ENCODE peak calls at places on chromosomes 13 and 19, in seven cellular contexts. K is HepG2, C is neural progenitor cell, R is IMR-90, A is MM.1S, D is GM23248, F is neuronal stem cell. N is an unnamed sample.

GRCh38 chr19:27741236-27741635 is 1471.7 kb downstream of the UQCRFS1 start:
- DNase-seq in K (no peak), C (no peak), R (no peak), A (no peak), D (no peak), F (no peak), N (peak; percentile 13)

GRCh38 chr13:46039421-46040036 is 13.0 kb downstream of the ZC3H13 start:
- DNase-seq in K (no peak), C (no peak), R (peak; percentile 83), A (no peak), D (peak; percentile 47), F (no peak), N (no peak)

GRCh38 chr13:77267362-77267761 is 59.5 kb downstream of the MYCBP2 start:
- DNase-seq in K (no peak), C (no peak), R (peak; percentile 34), A (no peak), D (peak; percentile 75), F (no peak), N (no peak)

GRCh38 chr19:7944177-7944761 is 803 bp upstream of the TIMM44 start:
- DNase-seq in K (peak; percentile 86), C (peak; percentile 94), R (peak; percentile 89), A (peak; percentile 92), D (peak; percentile 97), F (peak; percentile 89), N (peak; percentile 95)

GRCh38 chr13:44219808-44220544 is 153.6 kb upstream of the SERP2 start:
- DNase-seq in K (no peak), C (no peak), R (peak; percentile 93), A (no peak), D (peak; percentile 48), F (no peak), N (no peak)

GRCh38 chr13:20159646-20160345 is 1.1 kb downstream of the GJA3 start:
- DNase-seq in K (no peak), C (peak; percentile 51), R (peak; percentile 64), A (no peak), D (peak; percentile 73), F (no peak), N (peak; percentile 5)

GRCh38 chr13:68078457-68078856 is 848.3 kb upstream of the PCDH9 start:
- DNase-seq in K (no peak), C (no peak), R (no peak), A (no peak), D (no peak), F (no peak), N (no peak)

GRCh38 chr19:42655748-42656147 is 61.0 kb upstream of the CEACAM8 start:
- DNase-seq in K (no peak), C (no peak), R (no peak), A (no peak), D (peak; percentile 8), F (no peak), N (no peak)

GRCh38 chr13:108632649-108633167 is 3.3 kb downstream of the MYO16 start:
- DNase-seq in K (no peak), C (no peak), R (no peak), A (no peak), D (no peak), F (no peak), N (no peak)

GRCh38 chr19:34838753-34839431 is 65.9 kb upstream of the ZNF599 start:
- DNase-seq in K (peak; percentile 24), C (peak; percentile 72), R (no peak), A (no peak), D (peak; percentile 37), F (peak; percentile 18), N (peak; percentile 92)

GRCh38 chr19:30158893-30159245 is 213.3 kb upstream of the ZNF536 start:
- DNase-seq in K (no peak), C (no peak), R (no peak), A (no peak), D (no peak), F (no peak), N (no peak)

GRCh38 chr19:42441047-42441440 is 1.7 kb downstream of the CXCL17 start:
- DNase-seq in K (peak; percentile 72), C (no peak), R (no peak), A (no peak), D (peak; percentile 8), F (no peak), N (no peak)

GRCh38 chr13:98843482-98843877 is 91.0 kb upstream of the SLC15A1 start:
- DNase-seq in K (no peak), C (no peak), R (no peak), A (no peak), D (no peak), F (no peak), N (no peak)
- H3K27ac ChIP-seq in K (no peak overlapping the region), C (no peak overlapping the region), R (no peak overlapping the region), A (no peak overlapping the region), D (no peak overlapping the region), F (no peak overlapping the region), N (no peak overlapping the region)

DNA sequence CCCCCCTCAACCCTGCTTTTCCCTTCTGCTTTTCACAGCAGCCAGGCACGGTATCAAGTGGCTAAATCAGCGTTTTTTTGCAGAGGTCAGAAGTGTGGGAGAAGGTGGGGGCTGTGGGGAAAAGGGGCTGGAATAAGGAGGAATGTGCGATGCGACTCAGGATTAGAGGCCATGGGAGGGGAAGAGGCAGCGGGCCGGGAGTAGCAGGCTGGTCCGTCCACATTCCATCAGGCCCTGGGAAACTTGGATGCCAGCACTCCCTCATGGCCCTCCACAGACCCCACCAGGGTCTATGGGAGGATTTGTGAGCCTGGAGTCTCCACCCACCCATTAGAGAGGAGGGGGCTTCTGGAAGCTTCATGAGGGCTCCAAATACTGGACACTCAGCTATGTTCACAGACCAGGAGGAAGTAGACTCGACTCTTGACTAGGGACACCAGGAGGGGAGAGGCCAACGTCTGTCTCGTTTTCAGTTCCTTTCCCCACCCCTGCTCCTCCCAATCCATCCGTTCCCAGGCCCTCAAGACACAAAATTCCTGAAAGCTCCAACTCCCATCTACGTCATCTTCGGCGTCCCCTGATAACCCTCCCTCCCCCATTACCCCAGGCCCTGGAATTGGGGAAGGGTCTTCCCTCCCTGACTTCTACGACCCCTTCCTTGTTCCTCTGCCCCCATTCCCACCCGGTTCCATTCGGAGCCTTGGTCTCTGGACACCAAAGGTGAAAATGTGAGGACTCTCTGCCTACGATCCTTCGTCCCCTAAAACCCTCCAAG is 3.3 kb upstream of the KCNC3 start:
- DNase-seq in K (no peak), C (peak; percentile 77), R (no peak), A (no peak), D (no peak), F (no peak), N (peak; percentile 88)
- H3K9ac ChIP-seq in K (no peak overlapping the region), C (peak overlapping the region; percentile 59), R (no peak overlapping the region), A (no peak overlapping the region), D (no peak overlapping the region), F (peak overlapping the region; percentile 82), N (peak overlapping the region; percentile 94)

GRCh38 chr19:5053661-5054060 is 84.7 kb downstream of the KDM4B start:
- DNase-seq in K (no peak), C (no peak), R (no peak), A (no peak), D (no peak), F (no peak), N (no peak)
- H3K27ac ChIP-seq in K (no peak overlapping the region), C (no peak overlapping the region), R (no peak overlapping the region), A (no peak overlapping the region), D (no peak overlapping the region), F (no peak overlapping the region), N (no peak overlapping the region)

DNA sequence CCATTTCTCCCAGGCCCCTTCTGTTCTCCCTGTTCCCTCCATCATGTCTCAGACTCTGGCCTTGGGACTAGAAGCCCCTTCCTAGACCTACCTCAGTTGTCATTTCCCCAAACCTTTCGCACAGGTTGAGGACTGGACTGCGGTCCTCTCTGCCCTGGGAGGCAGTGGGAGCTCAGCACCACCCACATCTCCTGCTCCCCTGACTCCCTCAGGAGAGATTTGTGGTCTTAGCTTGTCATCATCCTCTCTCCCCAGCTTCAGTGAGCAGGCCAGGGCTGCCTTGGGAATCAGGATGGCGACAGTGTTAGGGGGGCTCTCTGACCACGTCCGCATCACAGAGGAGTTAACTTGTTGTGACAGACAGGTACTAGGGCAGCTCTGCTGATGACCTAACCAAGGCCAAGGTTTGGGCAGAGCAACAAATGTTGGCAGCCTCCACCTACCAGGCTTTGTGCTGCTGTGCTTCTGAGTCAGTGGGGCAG is 25.6 kb upstream of the RNF17 start:
- DNase-seq in K (no peak), C (no peak), R (no peak), A (no peak), D (no peak), F (no peak), N (no peak)
- H3K9ac ChIP-seq in K (no peak overlapping the region), C (no peak overlapping the region), R (no peak overlapping the region), A (no peak overlapping the region), D (no peak overlapping the region), F (no peak overlapping the region), N (no peak overlapping the region)

DNA sequence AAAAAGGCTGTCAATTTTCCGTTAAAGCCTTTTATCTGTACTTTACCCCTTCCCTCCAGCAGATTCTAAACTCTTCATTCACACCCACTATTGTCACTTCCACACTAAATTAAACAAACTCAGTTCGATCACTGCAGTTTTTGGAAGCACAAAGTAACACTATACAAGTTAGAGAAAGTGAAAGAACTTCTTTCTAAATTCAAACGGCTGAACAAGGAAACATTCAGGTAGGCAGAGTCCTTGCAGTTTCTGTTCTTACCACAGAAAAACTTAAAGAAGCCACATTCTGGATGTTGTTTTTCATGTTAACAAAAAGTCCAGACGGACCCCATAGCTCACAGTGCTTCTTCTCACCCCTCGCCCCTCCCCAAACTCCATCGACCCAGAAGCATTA is 27.5 kb upstream of the UBE2L5 start:
- DNase-seq in K (no peak), C (no peak), R (peak; percentile 19), A (peak; percentile 35), D (peak; percentile 37), F (no peak), N (no peak)
- H3K27ac ChIP-seq in K (peak overlapping the region; percentile 95), C (no peak overlapping the region), R (peak overlapping the region; percentile 91), A (peak overlapping the region; percentile 85), D (peak overlapping the region; percentile 93), F (no peak overlapping the region), N (no peak overlapping the region)

GRCh38 chr13:98979012-98979411 is 1.1 kb upstream of the DOCK9 start:
- DNase-seq in K (no peak), C (no peak), R (no peak), A (no peak), D (no peak), F (no peak), N (no peak)
- H3K9ac ChIP-seq in K (no peak overlapping the region), C (no peak overlapping the region), R (no peak overlapping the region), A (no peak overlapping the region), D (no peak overlapping the region), F (no peak overlapping the region), N (no peak overlapping the region)

GRCh38 chr19:32817913-32818476 is 51.6 kb downstream of the SLC7A9 start:
- DNase-seq in K (no peak), C (no peak), R (no peak), A (no peak), D (no peak), F (no peak), N (no peak)
- H3K27ac ChIP-seq in K (peak overlapping the region; percentile 23), C (no peak overlapping the region), R (no peak overlapping the region), A (no peak overlapping the region), D (no peak overlapping the region), F (no peak overlapping the region), N (no peak overlapping the region)

DNA sequence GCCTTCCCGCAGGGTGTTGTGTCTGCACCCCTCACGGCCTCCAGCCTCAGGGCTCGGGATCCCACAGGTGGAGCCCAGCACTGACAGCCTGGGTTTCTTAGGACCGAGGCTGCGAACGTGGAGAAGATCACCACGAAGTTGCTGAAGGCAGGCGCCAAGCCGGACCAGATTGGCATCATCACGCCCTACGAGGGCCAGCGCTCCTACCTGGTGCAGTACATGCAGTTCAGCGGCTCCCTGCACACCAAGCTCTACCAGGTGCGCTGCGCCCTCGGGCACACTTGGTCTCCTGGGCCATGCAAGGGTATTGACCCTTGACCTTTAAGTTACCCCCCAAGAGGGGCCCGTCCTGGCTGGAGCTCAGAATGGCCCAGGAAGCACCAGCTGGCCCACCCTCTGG is 29.0 kb downstream of the UPF1 start:
- DNase-seq in K (no peak), C (no peak), R (no peak), A (no peak), D (no peak), F (no peak), N (no peak)
- H3K9ac ChIP-seq in K (no peak overlapping the region), C (no peak overlapping the region), R (no peak overlapping the region), A (no peak overlapping the region), D (no peak overlapping the region), F (peak overlapping the region; percentile 68), N (no peak overlapping the region)

GRCh38 chr19:13692096-13692495 is 72.2 kb upstream of the MRI1 start:
- DNase-seq in K (no peak), C (no peak), R (peak; percentile 60), A (no peak), D (peak; percentile 89), F (no peak), N (no peak)
- H3K27ac ChIP-seq in K (no peak overlapping the region), C (no peak overlapping the region), R (no peak overlapping the region), A (no peak overlapping the region), D (no peak overlapping the region), F (no peak overlapping the region), N (no peak overlapping the region)

N was measured in endodermal cell.